ENCODE peak calls at places on chromosomes 3 and 15, in four cellular contexts. W is activated naive CD8-positive, alpha-beta T cell treated with anti-CD3 and anti-CD28 coated beads, Interleukin-2, amount 50 U/mL, for 24 hours; C is Daoy; Z is esophagus squamous epithelium. J is an unnamed sample.
A peak's percentile ranks its signal among the peaks of the same experiment; 100 is the strongest.

GRCh38 chr3:22269827-22270226 is 518.8 kb upstream of the ZNF385D start:
- DNase-seq in C (no peak), Z (no peak), W (no peak), J (no peak)

GRCh38 chr15:39680868-39681267 is 100.0 kb downstream of the THBS1 start:
- DNase-seq in C (no peak), Z (no peak), W (no peak), J (no peak)

GRCh38 chr15:43511012-43511885 is 6.2 kb upstream of the MAP1A start:
- DNase-seq in W (peak; percentile 27), Z (no peak), C (peak; percentile 50), J (peak; percentile 9)

GRCh38 chr15:70343961-70344360 is 246.2 kb upstream of the TLE3 start:
- DNase-seq in W (no peak), Z (no peak), C (no peak), J (peak; percentile 19)

GRCh38 chr15:62848631-62849050 is 193.9 kb upstream of the TPM1 start:
- DNase-seq in C (peak; percentile 27), Z (no peak), W (no peak), J (no peak)

GRCh38 chr15:58396181-58396580 is 35.6 kb upstream of the LIPC start:
- DNase-seq in Z (no peak), W (no peak), C (peak; percentile 61), J (no peak)

GRCh38 chr15:45402955-45403892 is 24.9 kb upstream of the GATM start:
- DNase-seq in Z (no peak), W (peak; percentile 41), C (peak; percentile 57), J (no peak)

GRCh38 chr3:55870576-55870975 is 383.5 kb upstream of the WNT5A start:
- DNase-seq in Z (no peak), W (no peak), C (no peak), J (no peak)

GRCh38 chr15:39596358-39597051 is 15.6 kb downstream of the THBS1 start:
- DNase-seq in W (no peak), C (no peak), Z (no peak), J (no peak)

GRCh38 chr3:30914696-30915095 is 20.2 kb upstream of the GADL1 start:
- DNase-seq in W (no peak), Z (no peak), C (no peak), J (no peak)

GRCh38 chr3:156252656-156253055 is 132.3 kb downstream of the KCNAB1 start:
- DNase-seq in W (no peak), C (no peak), Z (no peak), J (no peak)

GRCh38 chr15:66043264-66043663 is 174.0 kb downstream of the RAB11A start:
- DNase-seq in C (no peak), W (no peak), Z (no peak), J (peak; percentile 42)

J was measured in NCI-H1092.